ENCODE peak calls at places on chromosomes 12 and 14, in four cellular contexts. U is astrocyte, Z is mammary epithelial cell, G is HCT116. L is an unnamed sample. For H3K79me2, the result is how much of the 10 kb centered on the place peaks cover.

GRCh38 chr14:99924379-99924778 is 131.2 kb downstream of the EML1 start:
- DNase-seq in U (no peak), G (no peak), Z (no peak), L (no peak)

GRCh38 chr14:60514378-60515243 is 5.7 kb downstream of the SIX6 start:
- DNase-seq in U (peak), G (no peak), Z (no peak), L (no peak)

GRCh38 chr12:48001426-48002178 is 2.7 kb downstream of the COL2A1 start:
- DNase-seq in U (peak), G (peak), Z (peak), L (no peak)

GRCh38 chr12:111570090-111570961 is 28.8 kb downstream of the ATXN2 start:
- DNase-seq in G (peak), Z (peak), U (peak), L (no peak)

GRCh38 chr12:47110011-47110541 is 30.3 kb upstream of the AMIGO2 start:
- DNase-seq in U (no peak), G (no peak), Z (no peak), L (no peak)

GRCh38 chr12:104985206-104985605 is 910 bp upstream of the NOPCHAP1 start:
- DNase-seq in G (no peak), Z (no peak), U (no peak), L (peak)

GRCh38 chr12:117643971-117644370 is 282.5 kb upstream of the NOS1 start:
- DNase-seq in Z (no peak), G (no peak), U (no peak), L (no peak)

GRCh38 chr12:94941440-94941862 is 62.0 kb downstream of the NDUFA12 start:
- DNase-seq in G (no peak), U (peak), Z (peak), L (peak)

DNA sequence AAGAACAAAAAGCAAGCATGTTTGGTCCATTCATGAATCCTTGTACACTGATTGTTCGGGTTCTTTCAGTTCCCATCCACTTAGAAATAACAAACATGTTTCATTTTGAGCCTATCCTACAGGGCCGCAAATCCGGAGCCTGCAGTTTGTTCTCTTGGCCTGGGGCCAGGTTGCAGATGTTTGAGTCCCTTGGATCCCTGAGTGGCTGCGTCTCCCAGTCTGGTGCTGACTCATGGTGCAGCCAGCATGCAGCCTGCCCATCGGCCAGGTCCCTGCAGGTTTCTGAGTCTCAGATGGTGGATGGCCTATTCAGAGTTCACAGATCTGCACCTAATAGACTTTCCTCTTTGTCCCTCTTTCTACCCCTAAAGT is 1.9 kb upstream of the DYNC1H1 start:
- DNase-seq in G (peak), U (peak), Z (peak), L (peak)
- H3K27ac ChIP-seq in G (no peak), U (peak), Z (no peak), L (no peak)

GRCh38 chr14:26595922-26596721 is 1.7 kb downstream of the NOVA1 start:
- DNase-seq in Z (no peak), U (no peak), G (no peak), L (no peak)
- H2AFZ ChIP-seq in Z (no peak), U (peak), G (no peak), L (no peak)

GRCh38 chr14:81352413-81352812 is 47.7 kb downstream of the STON2 start:
- DNase-seq in U (no peak), Z (no peak), G (no peak), L (no peak)
- H3K79me2 ChIP-seq in U (under half), Z (under half), G (under half), L (under half)

GRCh38 chr12:121454921-121455320 is 55.0 kb downstream of the RNF34 start:
- DNase-seq in U (no peak), G (no peak), Z (no peak), L (no peak)

GRCh38 chr12:121453629-121454028 is 53.7 kb downstream of the RNF34 start:
- DNase-seq in G (no peak), U (no peak), Z (no peak), L (no peak)

GRCh38 chr12:121453022-121453360 is 53.1 kb downstream of the RNF34 start:
- DNase-seq in U (no peak), Z (no peak), G (no peak), L (no peak)

GRCh38 chr12:121452356-121453021 is 52.6 kb downstream of the RNF34 start:
- DNase-seq in Z (peak), G (no peak), U (no peak), L (no peak)

DNA sequence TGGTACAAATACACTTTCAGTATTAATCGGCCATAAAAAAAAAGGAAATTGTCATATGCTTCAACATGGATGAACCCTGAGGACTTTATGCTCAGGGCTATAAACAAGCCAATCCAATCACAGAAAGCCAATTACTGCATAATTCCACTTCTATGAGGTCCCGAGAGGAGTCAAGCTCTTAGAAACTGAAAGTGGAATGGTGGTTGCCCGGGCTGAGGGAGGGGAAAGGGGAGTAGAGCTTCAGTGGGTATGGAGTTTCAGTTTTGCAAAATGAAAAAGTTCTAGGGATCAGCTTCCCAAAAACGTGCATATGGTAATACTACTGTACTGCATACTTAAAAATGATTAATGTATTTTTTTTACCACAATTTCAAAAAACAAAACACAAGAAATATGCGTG is 52.0 kb downstream of the RNF34 start:
- DNase-seq in Z (no peak), G (no peak), U (no peak), L (no peak)
- H3K27ac ChIP-seq in Z (no peak), G (no peak), U (no peak), L (no peak)

GRCh38 chr14:72318648-72319047 is 386.4 kb downstream of the RGS6 start:
- DNase-seq in Z (no peak), U (no peak), G (no peak), L (no peak)
- H2AFZ ChIP-seq in Z (no peak), U (no peak), G (no peak), L (peak)

GRCh38 chr12:70314145-70314544 is 51.9 kb upstream of the KCNMB4 start:
- DNase-seq in G (no peak), Z (no peak), U (no peak), L (no peak)
- H3K79me2 ChIP-seq in G (half or more), Z (half or more), U (half or more), L (half or more)

GRCh38 chr12:92595663-92596062 is 107.1 kb upstream of the PLEKHG7 start:
- DNase-seq in Z (no peak), G (no peak), U (no peak), L (no peak)
- H3K27ac ChIP-seq in Z (peak), G (no peak), U (peak), L (no peak)